ENCODE peak calls at places on chromosomes 5 and 9, in six cellular contexts. M is aorta; I is Panc1; Y is heart left ventricle; S is naive thymus-derived CD4-positive, alpha-beta T cell; L is stomach. H is an unnamed sample.

GRCh38 chr9:130114741-130115140 is 57.5 kb upstream of the NCS1 start:
- DNase-seq in M (no peak), I (no peak), Y (no peak), S (no peak), L (no peak), H (no peak)

GRCh38 chr9:99030082-99030481 is 74.8 kb upstream of the TGFBR1 start:
- DNase-seq in M (no peak), I (no peak), Y (no peak), S (no peak), L (no peak), H (no peak)

GRCh38 chr9:3151672-3152576 is 308.0 kb upstream of the PUM3 start:
- DNase-seq in M (no peak), I (no peak), Y (no peak), S (no peak), L (no peak), H (no peak)

GRCh38 chr5:96995419-96995818 is 59.5 kb downstream of the LNPEP start:
- DNase-seq in M (no peak), I (no peak), Y (no peak), S (no peak), L (no peak), H (no peak)

GRCh38 chr9:26781906-26782305 is 110.7 kb downstream of the CAAP1 start:
- DNase-seq in M (no peak), I (no peak), Y (no peak), S (no peak), L (no peak), H (no peak)

GRCh38 chr9:385818-386398 is 171.2 kb downstream of the DOCK8 start:
- DNase-seq in M (no peak), I (peak; percentile 15), Y (no peak), S (no peak), L (peak; percentile 57), H (peak; percentile 30)

GRCh38 chr5:151619812-151620462 is 28.8 kb upstream of the FAT2 start:
- DNase-seq in M (no peak), I (no peak), Y (no peak), S (no peak), L (no peak), H (no peak)

GRCh38 chr9:99511723-99512122 is 289.6 kb downstream of the SEC61B start:
- DNase-seq in M (no peak), I (no peak), Y (no peak), S (no peak), L (no peak), H (no peak)

GRCh38 chr9:89116064-89116817 is 62.4 kb downstream of the SHC3 start:
- DNase-seq in M (no peak), I (no peak), Y (no peak), S (no peak), L (no peak), H (no peak)

GRCh38 chr5:37810311-37810710 is 29.5 kb downstream of the GDNF start:
- DNase-seq in M (no peak), I (no peak), Y (no peak), S (no peak), L (no peak), H (no peak)

GRCh38 chr5:158744226-158744625 is 355.5 kb downstream of the EBF1 start:
- DNase-seq in M (no peak), I (no peak), Y (no peak), S (no peak), L (no peak), H (no peak)

GRCh38 chr5:154191467-154192261 is 1.1 kb downstream of the GALNT10 start:
- DNase-seq in M (no peak), I (no peak), Y (no peak), S (peak; percentile 28), L (no peak), H (no peak)

GRCh38 chr9:87537625-87538024 is 40.0 kb downstream of the DAPK1 start:
- DNase-seq in M (no peak), I (no peak), Y (no peak), S (no peak), L (no peak), H (peak; percentile 31)

GRCh38 chr5:179221196-179221876 is 123.9 kb downstream of the ADAMTS2 start:
- DNase-seq in M (peak; percentile 37), I (no peak), Y (no peak), S (no peak), L (no peak), H (no peak)

GRCh38 chr9:731474-731873 is 110.0 kb upstream of the DMRT1 start:
- DNase-seq in M (no peak), I (no peak), Y (no peak), S (no peak), L (no peak), H (no peak)

GRCh38 chr5:65801332-65801731 is 79.3 kb downstream of the NLN start:
- DNase-seq in M (no peak), I (no peak), Y (no peak), S (no peak), L (no peak), H (no peak)

GRCh38 chr9:89635007-89635742 is 30.4 kb downstream of the GADD45G start:
- DNase-seq in M (no peak), I (no peak), Y (no peak), S (no peak), L (peak; percentile 84), H (no peak)

GRCh38 chr9:120929392-120929791 is 2.8 kb upstream of the TRAF1 start:
- DNase-seq in M (no peak), I (no peak), Y (no peak), S (no peak), L (no peak), H (no peak)
- H3K4me1 ChIP-seq in M (peaks cover 6% of the 10 kb centered on the region), I (peaks cover 11% of the 10 kb centered on the region), Y (no peaks in the 10 kb centered on the region), S (peaks cover 62% of the 10 kb centered on the region), L (peaks cover 28% of the 10 kb centered on the region), H (peaks cover 10% of the 10 kb centered on the region)

DNA sequence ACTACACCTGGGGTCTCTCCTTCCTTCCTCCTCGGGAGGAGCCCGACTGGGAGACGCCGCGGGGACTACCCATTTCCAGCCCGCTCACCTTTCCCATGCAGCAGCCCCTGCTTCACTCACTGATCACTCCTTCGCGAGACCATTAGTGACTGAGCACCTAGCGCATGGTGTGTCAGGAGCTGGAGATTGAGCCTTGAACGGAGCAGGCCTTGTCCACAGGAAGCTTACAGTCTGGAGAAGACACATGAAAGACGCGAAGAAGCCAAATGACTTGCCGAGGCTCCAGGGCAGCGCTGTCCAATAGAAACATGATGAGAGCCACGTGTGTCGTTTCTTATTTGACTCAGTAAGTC is 283 bp upstream of the CFAP90 start:
- DNase-seq in M (no peak), I (no peak), Y (no peak), S (no peak), L (no peak), H (no peak)
- H3K4me3 ChIP-seq in M (no peak overlapping the region), I (peak overlapping the region; percentile 47), Y (peak overlapping the region; percentile 58), S (peak overlapping the region; percentile 33), L (peak overlapping the region; percentile 58), H (peak overlapping the region; percentile 58)

GRCh38 chr9:131255731-131256197 is 20.5 kb downstream of the FAM78A start:
- DNase-seq in M (no peak), I (no peak), Y (peak; percentile 27), S (no peak), L (no peak), H (no peak)
- H3K4me1 ChIP-seq in M (no peaks in the 10 kb centered on the region), I (no peaks in the 10 kb centered on the region), Y (peaks cover 14% of the 10 kb centered on the region), S (peaks cover 63% of the 10 kb centered on the region), L (peaks cover 4% of the 10 kb centered on the region), H (no peaks in the 10 kb centered on the region)

DNA sequence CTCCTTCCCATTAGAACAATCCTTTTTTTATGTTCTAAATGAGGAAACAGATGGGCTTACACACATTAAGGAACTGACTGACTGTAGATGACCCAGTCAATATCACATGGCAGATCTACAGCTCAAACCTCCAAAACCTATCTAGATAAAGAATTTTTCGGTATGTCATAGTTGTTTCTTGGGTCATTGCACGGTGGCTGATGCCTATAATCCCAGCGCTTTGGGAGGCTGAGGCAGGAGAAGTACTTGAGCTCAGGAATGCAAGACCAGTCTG is 7.1 kb downstream of the CSNK1A1 start:
- DNase-seq in M (no peak), I (no peak), Y (no peak), S (no peak), L (no peak), H (no peak)
- H3K4me3 ChIP-seq in M (no peak overlapping the region), I (no peak overlapping the region), Y (no peak overlapping the region), S (no peak overlapping the region), L (peak overlapping the region; percentile 24), H (no peak overlapping the region)

GRCh38 chr9:90939367-90939766 is 137.7 kb downstream of the SYK start:
- DNase-seq in M (no peak), I (no peak), Y (no peak), S (no peak), L (no peak), H (no peak)
- H3K4me1 ChIP-seq in M (no peaks in the 10 kb centered on the region), I (no peaks in the 10 kb centered on the region), Y (no peaks in the 10 kb centered on the region), S (no peaks in the 10 kb centered on the region), L (no peaks in the 10 kb centered on the region), H (no peaks in the 10 kb centered on the region)

GRCh38 chr5:69493235-69493925 is 790 bp downstream of the OCLN start:
- DNase-seq in M (peak; percentile 77), I (no peak), Y (no peak), S (no peak), L (peak; percentile 53), H (peak; percentile 14)
- H3K4me3 ChIP-seq in M (peak overlapping the region; percentile 27), I (peak overlapping the region; percentile 86), Y (peak overlapping the region; percentile 69), S (peak overlapping the region; percentile 29), L (peak overlapping the region; percentile 70), H (peak overlapping the region; percentile 37)

DNA sequence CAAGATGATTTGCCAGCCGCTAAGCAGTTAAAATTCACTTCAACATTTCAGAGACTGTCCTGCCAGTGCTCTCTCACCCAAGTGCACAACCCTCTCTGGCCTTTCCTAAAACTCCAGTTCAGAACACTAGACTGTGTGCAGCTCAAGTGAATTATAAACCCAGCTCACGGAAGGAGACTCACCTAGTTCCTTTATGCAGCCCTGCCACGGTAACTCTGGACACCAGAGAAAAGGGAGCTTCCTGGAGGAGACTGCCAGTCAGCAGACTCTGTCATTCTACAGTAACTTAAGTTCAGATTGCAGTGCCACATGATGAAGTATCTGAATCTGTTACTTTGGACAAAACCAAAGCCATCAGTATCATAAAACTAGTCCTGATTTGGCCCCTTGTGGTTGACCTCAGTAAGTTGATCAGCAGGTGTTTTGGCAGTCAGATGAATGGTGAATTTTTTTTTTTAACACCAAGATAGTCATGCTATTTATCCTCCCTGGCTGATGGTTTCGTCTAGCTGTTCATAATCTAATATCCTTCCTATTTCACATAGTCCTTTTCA is 2.7 kb downstream of the MTRR start:
- DNase-seq in M (no peak), I (no peak), Y (no peak), S (no peak), L (no peak), H (no peak)
- H3K4me1 ChIP-seq in M (no peaks in the 10 kb centered on the region), I (peaks cover 20% of the 10 kb centered on the region), Y (peaks cover 4% of the 10 kb centered on the region), S (peaks cover 39% of the 10 kb centered on the region), L (peaks cover 11% of the 10 kb centered on the region), H (peaks cover 5% of the 10 kb centered on the region)

GRCh38 chr9:95752129-95752731 is 123.3 kb upstream of the ERCC6L2 start:
- DNase-seq in M (no peak), I (no peak), Y (no peak), S (no peak), L (no peak), H (no peak)
- H3K4me3 ChIP-seq in M (no peak overlapping the region), I (no peak overlapping the region), Y (no peak overlapping the region), S (no peak overlapping the region), L (peak overlapping the region; percentile 23), H (no peak overlapping the region)

H was measured in BE2C.